ENCODE peak calls at places on chromosome 6, in seven cellular contexts. One of them, this sample, is unnamed.

GRCh38 chr6:168414696-168415095 is 26.3 kb upstream of the SMOC2 start:
- DNase-seq in HL-60: no peak
- DNase-seq in K562: no peak
- DNase-seq in A549: no peak
- DNase-seq in HepG2: no peak
- DNase-seq in HCT116: no peak
- DNase-seq in SK-N-SH: no peak
- DNase-seq in this sample: no peak

GRCh38 chr6:133247581-133247980 is 6.4 kb downstream of the EYA4 start:
- DNase-seq in HL-60: no peak
- DNase-seq in K562: no peak
- DNase-seq in A549: peak
- DNase-seq in HepG2: no peak
- DNase-seq in HCT116: no peak
- DNase-seq in SK-N-SH: no peak
- DNase-seq in this sample: no peak

GRCh38 chr6:82283771-82284420 is 36.4 kb upstream of the IBTK start:
- DNase-seq in HL-60: no peak
- DNase-seq in K562: no peak
- DNase-seq in A549: no peak
- DNase-seq in HepG2: no peak
- DNase-seq in HCT116: no peak
- DNase-seq in SK-N-SH: no peak
- DNase-seq in this sample: no peak

GRCh38 chr6:169780571-169781091 is 29.2 kb downstream of the ERMARD start:
- DNase-seq in HL-60: no peak
- DNase-seq in K562: no peak
- DNase-seq in A549: no peak
- DNase-seq in HepG2: peak
- DNase-seq in HCT116: no peak
- DNase-seq in SK-N-SH: no peak
- DNase-seq in this sample: no peak

GRCh38 chr6:138517635-138518034 is 18.3 kb upstream of the NHSL1 start:
- DNase-seq in HL-60: no peak
- DNase-seq in K562: peak
- DNase-seq in A549: peak
- DNase-seq in HepG2: peak
- DNase-seq in HCT116: peak
- DNase-seq in SK-N-SH: peak
- DNase-seq in this sample: no peak

GRCh38 chr6:163965426-163966348 is 551.2 kb downstream of the QKI start:
- DNase-seq in HL-60: no peak
- DNase-seq in K562: no peak
- DNase-seq in A549: no peak
- DNase-seq in HepG2: no peak
- DNase-seq in HCT116: no peak
- DNase-seq in SK-N-SH: peak
- DNase-seq in this sample: no peak

GRCh38 chr6:117404548-117404947 is 21.2 kb downstream of the ROS1 start:
- DNase-seq in HL-60: no peak
- DNase-seq in K562: no peak
- DNase-seq in A549: no peak
- DNase-seq in HepG2: no peak
- DNase-seq in HCT116: no peak
- DNase-seq in SK-N-SH: no peak
- DNase-seq in this sample: no peak

GRCh38 chr6:111464184-111464583 is 18.8 kb downstream of the REV3L start:
- DNase-seq in HL-60: no peak
- DNase-seq in K562: no peak
- DNase-seq in A549: no peak
- DNase-seq in HepG2: peak
- DNase-seq in HCT116: no peak
- DNase-seq in SK-N-SH: no peak
- DNase-seq in this sample: no peak

GRCh38 chr6:79421707-79422484 is 115.3 kb downstream of the LCA5 start:
- DNase-seq in HL-60: no peak
- DNase-seq in K562: no peak
- DNase-seq in A549: peak
- DNase-seq in HepG2: no peak
- DNase-seq in HCT116: no peak
- DNase-seq in SK-N-SH: peak
- DNase-seq in this sample: no peak

GRCh38 chr6:5141046-5141445 is 55.9 kb downstream of the PPP1R3G start:
- DNase-seq in HL-60: no peak
- DNase-seq in K562: no peak
- DNase-seq in A549: no peak
- DNase-seq in HepG2: no peak
- DNase-seq in HCT116: no peak
- DNase-seq in SK-N-SH: no peak
- DNase-seq in this sample: no peak

GRCh38 chr6:81451787-81452186 is 300.7 kb downstream of the TENT5A start:
- DNase-seq in HL-60: no peak
- DNase-seq in K562: no peak
- DNase-seq in A549: peak
- DNase-seq in HepG2: peak
- DNase-seq in HCT116: peak
- DNase-seq in SK-N-SH: no peak
- DNase-seq in this sample: no peak

GRCh38 chr6:63440057-63440456 is 120.3 kb upstream of the LGSN start:
- DNase-seq in HL-60: no peak
- DNase-seq in K562: no peak
- DNase-seq in A549: peak
- DNase-seq in HepG2: no peak
- DNase-seq in HCT116: no peak
- DNase-seq in SK-N-SH: no peak
- DNase-seq in this sample: no peak

GRCh38 chr6:63444768-63445167 is 125.0 kb upstream of the LGSN start:
- DNase-seq in HL-60: no peak
- DNase-seq in K562: no peak
- DNase-seq in A549: no peak
- DNase-seq in HepG2: no peak
- DNase-seq in HCT116: no peak
- DNase-seq in SK-N-SH: no peak
- DNase-seq in this sample: no peak

GRCh38 chr6:63440594-63440993 is 120.8 kb upstream of the LGSN start:
- DNase-seq in HL-60: no peak
- DNase-seq in K562: no peak
- DNase-seq in A549: peak
- DNase-seq in HepG2: no peak
- DNase-seq in HCT116: no peak
- DNase-seq in SK-N-SH: no peak
- DNase-seq in this sample: no peak

GRCh38 chr6:63442870-63443269 is 123.1 kb upstream of the LGSN start:
- DNase-seq in HL-60: no peak
- DNase-seq in K562: no peak
- DNase-seq in A549: no peak
- DNase-seq in HepG2: no peak
- DNase-seq in HCT116: no peak
- DNase-seq in SK-N-SH: no peak
- DNase-seq in this sample: no peak

DNA sequence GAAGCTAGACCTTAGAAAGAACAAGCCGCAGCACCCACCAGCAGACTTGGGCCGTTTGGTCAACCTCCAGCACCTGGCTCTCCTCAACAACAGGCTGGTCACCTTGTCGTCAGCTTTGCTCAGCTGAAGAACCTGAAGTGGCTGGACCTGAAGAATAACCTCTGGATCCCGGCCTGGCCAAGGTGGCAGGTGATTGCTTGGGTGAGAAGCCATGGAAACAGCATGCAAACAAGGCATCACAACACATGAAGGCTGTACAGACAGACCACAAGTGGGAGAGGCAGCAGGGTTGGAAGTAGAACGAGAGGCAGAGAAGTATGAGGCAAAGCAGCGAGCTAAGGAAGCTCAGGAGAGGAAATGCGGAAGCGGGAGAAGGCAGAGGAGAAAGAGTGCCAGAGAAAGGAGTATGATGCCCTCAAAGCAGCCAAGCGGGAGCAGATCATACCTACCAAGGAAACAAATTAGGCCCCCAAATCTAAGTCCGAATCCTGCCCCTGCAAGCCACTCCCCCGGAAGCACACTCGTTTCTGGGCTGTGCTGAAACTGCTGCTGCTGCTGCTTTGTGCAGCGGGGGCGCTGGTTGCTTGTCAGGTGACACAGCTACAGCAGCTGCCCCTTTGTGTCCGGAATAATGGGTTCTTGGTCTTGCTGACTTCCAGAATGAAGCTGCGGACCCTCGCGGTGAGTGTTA is 121.6 kb upstream of the LGSN start:
- DNase-seq in HL-60: no peak
- DNase-seq in K562: peak
- DNase-seq in A549: peak
- DNase-seq in HepG2: no peak
- DNase-seq in HCT116: no peak
- DNase-seq in SK-N-SH: peak
- DNase-seq in this sample: no peak
- TF ChIP-seq REST in HL-60: no peak
- TF ChIP-seq REST in K562: no peak
- TF ChIP-seq REST in A549: no peak
- TF ChIP-seq REST in HepG2: no peak
- TF ChIP-seq REST in HCT116: no peak
- TF ChIP-seq REST in SK-N-SH: no peak
- TF ChIP-seq REST in this sample: no peak

GRCh38 chr6:87282743-87283142 is 39.6 kb upstream of the SMIM8 start:
- DNase-seq in HL-60: no peak
- DNase-seq in K562: no peak
- DNase-seq in A549: no peak
- DNase-seq in HepG2: no peak
- DNase-seq in HCT116: no peak
- DNase-seq in SK-N-SH: no peak
- DNase-seq in this sample: no peak
- TF ChIP-seq REST in HL-60: no peak
- TF ChIP-seq REST in K562: no peak
- TF ChIP-seq REST in A549: no peak
- TF ChIP-seq REST in HepG2: no peak
- TF ChIP-seq REST in HCT116: no peak
- TF ChIP-seq REST in SK-N-SH: no peak
- TF ChIP-seq REST in this sample: no peak

DNA sequence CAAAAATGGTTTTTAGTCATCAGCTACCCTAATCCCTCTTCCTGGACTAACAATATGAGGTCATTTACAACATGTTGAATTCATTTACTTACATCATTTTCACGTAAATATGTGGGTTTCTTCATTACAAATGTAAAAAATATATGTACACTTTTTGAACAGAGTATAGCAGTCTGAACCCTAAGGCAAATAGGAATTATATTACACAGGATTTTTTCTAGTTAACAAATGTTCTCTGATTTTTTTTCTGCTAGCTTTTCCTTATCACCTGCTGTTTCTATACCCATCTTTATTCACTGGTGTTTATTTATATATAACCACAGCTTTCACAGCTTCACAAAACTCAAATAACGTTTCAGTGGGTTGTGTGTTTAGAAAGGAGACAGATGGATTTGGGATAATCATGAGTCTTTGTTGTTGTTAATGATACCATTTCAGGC is 21.0 kb upstream of the CD2AP start:
- DNase-seq in HL-60: no peak
- DNase-seq in K562: no peak
- DNase-seq in A549: no peak
- DNase-seq in HepG2: no peak
- DNase-seq in HCT116: no peak
- DNase-seq in SK-N-SH: no peak
- DNase-seq in this sample: no peak
- TF ChIP-seq REST in HL-60: no peak
- TF ChIP-seq REST in K562: no peak
- TF ChIP-seq REST in A549: no peak
- TF ChIP-seq REST in HepG2: no peak
- TF ChIP-seq REST in HCT116: no peak
- TF ChIP-seq REST in SK-N-SH: no peak
- TF ChIP-seq REST in this sample: no peak

GRCh38 chr6:39962831-39963230 is 28.6 kb upstream of the MOCS1 start:
- DNase-seq in HL-60: no peak
- DNase-seq in K562: no peak
- DNase-seq in A549: no peak
- DNase-seq in HepG2: no peak
- DNase-seq in HCT116: no peak
- DNase-seq in SK-N-SH: no peak
- DNase-seq in this sample: no peak
- TF ChIP-seq REST in HL-60: no peak
- TF ChIP-seq REST in K562: no peak
- TF ChIP-seq REST in A549: no peak
- TF ChIP-seq REST in HepG2: no peak
- TF ChIP-seq REST in HCT116: no peak
- TF ChIP-seq REST in SK-N-SH: no peak
- TF ChIP-seq REST in this sample: no peak

GRCh38 chr6:99431901-99432300 is 6.8 kb upstream of the PNISR start:
- DNase-seq in HL-60: no peak
- DNase-seq in K562: no peak
- DNase-seq in A549: no peak
- DNase-seq in HepG2: no peak
- DNase-seq in HCT116: no peak
- DNase-seq in SK-N-SH: no peak
- DNase-seq in this sample: no peak

GRCh38 chr6:99432877-99433276 is 7.8 kb upstream of the PNISR start:
- DNase-seq in HL-60: no peak
- DNase-seq in K562: no peak
- DNase-seq in A549: no peak
- DNase-seq in HepG2: peak
- DNase-seq in HCT116: no peak
- DNase-seq in SK-N-SH: no peak
- DNase-seq in this sample: no peak

GRCh38 chr6:99434702-99435530 is 9.8 kb upstream of the PNISR start:
- DNase-seq in HL-60: no peak
- DNase-seq in K562: peak
- DNase-seq in A549: peak
- DNase-seq in HepG2: peak
- DNase-seq in HCT116: peak
- DNase-seq in SK-N-SH: peak
- DNase-seq in this sample: no peak
- TF ChIP-seq REST in HL-60: no peak
- TF ChIP-seq REST in K562: no peak
- TF ChIP-seq REST in A549: no peak
- TF ChIP-seq REST in HepG2: no peak
- TF ChIP-seq REST in HCT116: no peak
- TF ChIP-seq REST in SK-N-SH: no peak
- TF ChIP-seq REST in this sample: no peak

DNA sequence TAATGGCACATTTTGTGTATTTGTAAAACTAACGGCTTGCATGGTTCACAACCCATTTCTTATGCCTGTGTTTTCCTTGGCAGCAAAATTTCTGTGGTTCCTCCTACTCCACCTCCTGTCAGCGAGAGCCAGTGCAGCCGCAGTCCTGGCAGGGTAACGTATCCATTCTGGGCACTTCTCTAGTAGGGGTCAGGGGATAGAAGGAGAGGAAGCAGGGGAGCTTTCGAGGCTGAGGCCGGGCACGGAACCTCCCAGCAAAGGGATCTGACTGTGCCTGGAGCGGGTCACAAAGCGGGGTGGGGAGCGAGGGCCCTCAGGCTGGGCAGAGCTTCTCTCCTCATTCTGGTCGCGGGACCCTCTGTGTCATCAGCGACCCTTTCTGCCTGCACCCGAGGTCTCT is 58.4 kb downstream of the SYTL3 start:
- DNase-seq in HL-60: no peak
- DNase-seq in K562: no peak
- DNase-seq in A549: no peak
- DNase-seq in HepG2: no peak
- DNase-seq in HCT116: no peak
- DNase-seq in SK-N-SH: no peak
- DNase-seq in this sample: no peak
- TF ChIP-seq REST in HL-60: no peak
- TF ChIP-seq REST in K562: no peak
- TF ChIP-seq REST in A549: no peak
- TF ChIP-seq REST in HepG2: no peak
- TF ChIP-seq REST in HCT116: no peak
- TF ChIP-seq REST in SK-N-SH: no peak
- TF ChIP-seq REST in this sample: no peak

GRCh38 chr6:28922841-28923317 is 906 bp downstream of the TRIM27 start:
- DNase-seq in HL-60: no peak
- DNase-seq in K562: peak
- DNase-seq in A549: peak
- DNase-seq in HepG2: no peak
- DNase-seq in HCT116: no peak
- DNase-seq in SK-N-SH: peak
- DNase-seq in this sample: no peak
- TF ChIP-seq REST in HL-60: no peak
- TF ChIP-seq REST in K562: no peak
- TF ChIP-seq REST in A549: no peak
- TF ChIP-seq REST in HepG2: no peak
- TF ChIP-seq REST in HCT116: no peak
- TF ChIP-seq REST in SK-N-SH: no peak
- TF ChIP-seq REST in this sample: no peak

This sample was measured in Panc1.